ENCODE peak calls at places on chromosomes 3 and 15, in eight cellular contexts. S, Q, U, W, L, Z, P and G are unnamed samples.

GRCh38 chr15:62569460-62570404 is 404.6 kb upstream of the C2CD4B start:
- DNase-seq in P (peak; percentile 82), W (no peak), Z (peak; percentile 91), L (no peak), U (peak; percentile 65), Q (no peak), S (no peak), G (no peak)

GRCh38 chr15:60682115-60682514 is 203.2 kb upstream of the ICE2 start:
- DNase-seq in P (no peak), S (no peak), Q (no peak), U (no peak), W (no peak), L (no peak), Z (no peak), G (no peak)

GRCh38 chr3:162437480-162437879 is 940.9 kb downstream of the OTOL1 start:
- DNase-seq in S (no peak), L (no peak), P (no peak), U (no peak), Q (no peak), W (no peak), Z (no peak), G (no peak)

GRCh38 chr3:31581660-31582059 is 48.9 kb downstream of the STT3B start:
- DNase-seq in Z (no peak), L (no peak), Q (no peak), U (no peak), S (no peak), P (no peak), W (no peak), G (no peak)

GRCh38 chr15:85964471-85964870 is 115.2 kb upstream of the AGBL1 start:
- DNase-seq in U (no peak), S (no peak), Q (no peak), L (no peak), Z (no peak), W (no peak), P (no peak), G (no peak)

GRCh38 chr3:129524081-129524480 is 4.4 kb upstream of the RHO start:
- DNase-seq in S (no peak), L (no peak), P (no peak), W (no peak), Q (no peak), U (no peak), Z (no peak), G (no peak)

GRCh38 chr3:67458406-67458805 is 196.0 kb downstream of the SUCLG2 start:
- DNase-seq in Z (no peak), L (no peak), U (no peak), P (no peak), W (no peak), S (no peak), Q (no peak), G (no peak)

GRCh38 chr15:80636675-80637074 is 58.4 kb upstream of the ABHD17C start:
- DNase-seq in U (no peak), L (no peak), P (no peak), Z (no peak), S (no peak), Q (no peak), W (peak; percentile 31), G (no peak)

GRCh38 chr3:138850151-138850550 is 15.4 kb upstream of the PIK3CB start:
- DNase-seq in S (no peak), U (no peak), Z (no peak), W (no peak), L (no peak), Q (no peak), P (no peak), G (no peak)

GRCh38 chr3:145882416-145882815 is 278.6 kb downstream of the PLOD2 start:
- DNase-seq in Q (no peak), P (no peak), S (no peak), U (no peak), W (no peak), Z (peak; percentile 24), L (no peak), G (no peak)

GRCh38 chr3:188076176-188076575 is 77.8 kb upstream of the LPP start:
- DNase-seq in P (no peak), S (no peak), U (peak; percentile 28), Q (no peak), Z (no peak), L (no peak), W (no peak), G (no peak)

GRCh38 chr3:18861137-18861536 is 287.2 kb upstream of the KCNH8 start:
- DNase-seq in L (no peak), Q (no peak), Z (no peak), W (no peak), P (no peak), S (no peak), U (no peak), G (no peak)

GRCh38 chr3:124663690-124664089 is 66.6 kb upstream of the UMPS start:
- DNase-seq in S (no peak), Q (no peak), U (no peak), L (no peak), Z (no peak), P (no peak), W (no peak), G (no peak)

GRCh38 chr3:44337253-44337652 is 1.3 kb upstream of the TCAIM start:
- DNase-seq in U (no peak), Q (no peak), S (no peak), P (no peak), W (no peak), Z (no peak), L (no peak), G (no peak)

GRCh38 chr3:178618197-178618596 is 82.0 kb downstream of the KCNMB2 start:
- DNase-seq in P (no peak), Z (no peak), L (no peak), S (no peak), U (no peak), Q (no peak), W (no peak), G (no peak)

GRCh38 chr15:29088666-29089065 is 181.0 kb downstream of the NSMCE3 start:
- DNase-seq in Q (no peak), Z (no peak), P (no peak), U (no peak), L (no peak), S (no peak), W (no peak), G (no peak)

GRCh38 chr3:11565072-11565471 is 78.6 kb downstream of the VGLL4 start:
- DNase-seq in S (no peak), Z (no peak), U (no peak), W (no peak), Q (no peak), P (peak; percentile 21), L (no peak), G (no peak)

GRCh38 chr15:90530250-90531051 is 728 bp downstream of the CRTC3 start:
- DNase-seq in W (peak; percentile 38), U (peak; percentile 57), L (no peak), Z (no peak), S (peak; percentile 39), Q (peak; percentile 72), P (peak; percentile 87), G (peak; percentile 52)

GRCh38 chr15:59303641-59304433 is 68.8 kb downstream of the MYO1E start:
- DNase-seq in Q (no peak), W (no peak), S (no peak), P (no peak), U (no peak), Z (no peak), L (no peak), G (no peak)

GRCh38 chr3:121467085-121467484 is 78.7 kb downstream of the POLQ start:
- DNase-seq in U (no peak), Z (no peak), L (no peak), Q (no peak), P (no peak), W (no peak), S (no peak), G (no peak)

GRCh38 chr3:23202921-23203650 is at the start of gene UBE2E2:
- DNase-seq in U (peak; percentile 82), Z (peak; percentile 30), Q (peak; percentile 92), L (no peak), P (peak; percentile 91), S (peak; percentile 63), W (peak; percentile 77), G (peak; percentile 79)

GRCh38 chr15:79378394-79379158 is 53.6 kb upstream of the MINAR1 start:
- DNase-seq in Z (no peak), W (no peak), U (no peak), L (no peak), S (no peak), P (no peak), Q (no peak), G (no peak)

GRCh38 chr3:55567121-55567520 is 80.0 kb upstream of the WNT5A start:
- DNase-seq in W (no peak), U (no peak), Z (no peak), P (no peak), S (no peak), Q (no peak), L (no peak), G (no peak)

GRCh38 chr15:92693922-92694331 is 38.4 kb upstream of the FAM174B start:
- DNase-seq in U (no peak), P (no peak), Q (no peak), L (no peak), W (peak; percentile 71), S (peak; percentile 51), Z (no peak), G (peak; percentile 63)
- TF ChIP-seq CTCF in U (no peak), P (peak; percentile 26), Q (peak; percentile 35), L (no peak), W (no peak), S (peak; percentile 58), Z (peak; percentile 29), G (no peak)

DNA sequence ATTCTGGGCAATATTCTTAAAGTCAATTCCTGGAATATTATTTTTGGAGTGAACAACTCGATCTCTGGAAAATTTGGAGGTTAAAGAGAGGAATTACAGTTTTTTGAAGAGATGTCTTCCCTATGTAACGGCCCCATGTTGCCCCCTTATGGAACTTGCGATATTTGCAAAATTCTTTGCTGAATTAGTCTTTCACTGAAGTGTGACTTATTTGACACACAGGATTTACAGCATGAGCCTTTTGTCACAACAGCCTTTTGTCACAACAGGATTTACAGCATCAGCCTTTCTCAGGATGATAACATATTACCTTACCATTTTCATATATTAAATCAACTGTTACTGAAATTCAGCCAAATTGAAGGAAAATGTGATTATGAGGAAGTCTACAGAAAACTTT is 37.8 kb upstream of the SPTSSB start:
- DNase-seq in L (no peak), U (no peak), S (peak; percentile 16), W (peak; percentile 28), P (no peak), Z (no peak), Q (no peak), G (peak; percentile 47)
- TF ChIP-seq CTCF in L (peak; percentile 51), U (peak; percentile 30), S (peak; percentile 74), W (peak; percentile 29), P (peak; percentile 48), Z (peak; percentile 70), Q (peak; percentile 33), G (peak; percentile 46)

DNA sequence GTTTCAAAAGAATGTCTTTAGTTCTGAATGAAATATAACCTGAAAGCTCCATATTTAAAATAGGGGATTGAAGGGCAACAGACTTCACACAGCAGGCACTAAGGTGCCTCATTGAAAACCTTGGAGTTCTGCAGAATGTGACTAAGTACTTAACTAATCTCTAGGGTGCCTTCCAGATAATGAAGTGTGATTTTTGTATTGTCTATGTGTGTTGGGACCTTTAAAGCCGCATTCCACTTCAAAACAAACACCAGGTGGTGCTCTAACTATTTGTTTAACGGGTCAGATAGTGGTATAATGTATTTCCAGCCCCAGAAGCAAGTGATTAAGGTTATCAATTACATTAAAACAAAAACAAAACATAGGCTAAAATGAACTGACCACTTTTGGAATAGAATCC is 28.0 kb downstream of the TFG start:
- DNase-seq in Z (no peak), P (no peak), L (no peak), Q (no peak), U (no peak), W (no peak), S (no peak), G (no peak)
- TF ChIP-seq CTCF in Z (peak; percentile 51), P (peak; percentile 35), L (peak; percentile 8), Q (no peak), U (peak; percentile 41), W (no peak), S (peak; percentile 58), G (no peak)

GRCh38 chr3:169505577-169506155 is 157.8 kb downstream of the MECOM start:
- DNase-seq in L (no peak), P (no peak), W (peak; percentile 36), U (no peak), Z (no peak), Q (no peak), S (no peak), G (no peak)
- TF ChIP-seq CTCF in L (no peak), P (no peak), W (no peak), U (no peak), Z (no peak), Q (no peak), S (peak; percentile 24), G (no peak)